ENCODE peak calls at places on chromosomes 3 and 15, in ten cellular contexts. Z is thoracic aorta; P is upper lobe of right lung; O is lung; D is CD8-positive, alpha-beta T cell; I is bronchial epithelial cell; Q is AG04450; F is fibroblast of pulmonary artery; S is SK-N-SH; H is PC-3. G is an unnamed sample.

GRCh38 chr15:100537326-100537725 is 8.6 kb upstream of the CERS3 start:
- DNase-seq in O (no peak), P (no peak), I (no peak), Q (no peak), Z (no peak), F (no peak), S (no peak), H (no peak), D (no peak), G (no peak)

GRCh38 chr3:172203522-172204258 is 164.3 kb downstream of the FNDC3B start:
- DNase-seq in O (no peak), S (no peak), Q (no peak), F (no peak), H (peak), Z (no peak), I (peak), D (no peak), P (no peak), G (no peak)

GRCh38 chr15:36399276-36399675 is 180.2 kb upstream of the CDIN1 start:
- DNase-seq in O (no peak), P (no peak), H (no peak), D (no peak), Z (no peak), F (no peak), I (no peak), Q (no peak), S (no peak), G (no peak)

GRCh38 chr3:122795674-122795969 is 753 bp downstream of the SLC49A4 start:
- DNase-seq in H (no peak), S (no peak), D (peak), Q (no peak), P (no peak), Z (no peak), F (peak), I (no peak), O (no peak), G (no peak)

GRCh38 chr3:24042174-24042878 is 97.2 kb downstream of the NR1D2 start:
- DNase-seq in Z (no peak), P (no peak), D (no peak), S (no peak), I (no peak), O (no peak), H (no peak), F (peak), Q (no peak), G (no peak)

GRCh38 chr3:180267202-180267843 is 230.6 kb upstream of the PEX5L start:
- DNase-seq in P (no peak), F (no peak), O (no peak), I (no peak), D (no peak), S (no peak), H (no peak), Z (no peak), Q (no peak), G (no peak)

GRCh38 chr15:38992541-38993334 is 428.1 kb upstream of the RASGRP1 start:
- DNase-seq in F (peak), Q (no peak), P (no peak), D (no peak), S (no peak), H (no peak), O (no peak), I (no peak), Z (no peak), G (no peak)

GRCh38 chr15:64982472-64982871 is 7.2 kb downstream of the SPG21 start:
- DNase-seq in O (no peak), S (peak), D (no peak), P (no peak), I (no peak), F (no peak), H (no peak), Z (no peak), Q (no peak), G (no peak)

GRCh38 chr3:170563712-170564423 is 22.0 kb downstream of the SLC7A14 start:
- DNase-seq in I (no peak), H (peak), P (no peak), D (no peak), S (peak), Z (no peak), Q (peak), O (no peak), F (peak), G (peak)

GRCh38 chr3:39637807-39638206 is 170.3 kb downstream of the MOBP start:
- DNase-seq in I (peak), D (no peak), Z (no peak), O (no peak), P (no peak), Q (no peak), S (no peak), F (peak), H (peak), G (peak)

GRCh38 chr3:143895805-143896204 is 47.5 kb upstream of the SLC9A9 start:
- DNase-seq in F (peak), H (peak), O (no peak), Q (no peak), P (no peak), D (no peak), S (no peak), Z (no peak), I (peak), G (no peak)
- TF ChIP-seq CTCF in F (peak), H (peak), O (no peak), Q (peak), P (peak), D (no peak), S (peak), Z (no peak), I (no peak), G (no peak)

GRCh38 chr3:2099779-2100191 is 1.1 kb downstream of the CNTN4 start:
- DNase-seq in S (no peak), Q (no peak), O (no peak), F (no peak), D (no peak), Z (no peak), P (no peak), I (no peak), H (no peak), G (no peak)
- H3K4me3 ChIP-seq in S (no peak), Q (no peak), O (peak), F (no peak), D (no peak), Z (peak), P (peak), I (no peak), H (no peak), G (no peak)

GRCh38 chr3:43009547-43009946 is 30.4 kb downstream of the GASK1A start:
- DNase-seq in D (no peak), H (no peak), I (no peak), Z (no peak), P (no peak), O (no peak), S (no peak), F (no peak), Q (no peak), G (no peak)
- TF ChIP-seq CTCF in D (no peak), H (peak), I (no peak), Z (no peak), P (no peak), O (no peak), S (no peak), F (no peak), Q (no peak), G (no peak)

DNA sequence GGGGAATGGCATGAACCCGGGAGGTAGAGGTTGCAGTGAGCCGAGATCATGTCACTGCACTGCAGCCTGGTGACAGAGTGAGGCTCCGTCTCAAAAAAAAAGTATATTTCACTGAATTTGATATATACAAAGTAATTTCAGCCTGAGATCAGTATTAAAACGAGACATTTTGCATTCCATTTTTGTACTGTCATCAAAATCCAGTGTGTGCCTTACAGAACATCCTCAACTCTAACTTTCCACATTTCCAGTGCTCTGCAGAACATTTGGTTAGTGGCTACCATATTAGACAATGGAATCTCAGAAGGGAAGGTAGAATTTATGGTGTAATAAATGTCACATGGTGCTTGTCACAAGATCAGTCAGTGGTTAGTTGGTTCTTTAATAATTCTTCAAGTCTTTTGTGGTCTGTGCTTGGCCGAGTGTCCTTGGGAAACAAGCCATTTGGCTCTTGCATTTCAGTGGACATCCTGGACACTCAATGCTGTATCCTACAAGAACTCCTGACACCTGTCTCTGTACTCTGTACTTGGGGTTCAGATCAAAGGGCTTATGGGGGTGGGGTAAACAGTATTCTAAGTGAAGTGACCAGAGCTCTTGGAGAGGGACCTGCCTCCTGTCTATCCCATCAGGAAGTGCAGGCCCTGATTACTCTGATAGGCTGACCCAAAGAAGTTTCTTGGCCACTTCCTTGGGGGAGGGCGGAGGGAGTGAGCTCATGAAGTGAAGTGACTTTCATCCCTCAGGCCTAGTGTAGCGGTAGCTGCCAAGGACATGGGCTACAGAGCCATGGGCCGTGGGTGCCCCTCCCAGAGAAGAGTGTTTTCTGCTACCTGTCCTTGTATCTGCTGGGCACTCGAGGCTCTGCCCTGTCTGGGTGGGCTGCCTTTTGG is 3.7 kb downstream of the ACVR2B start:
- DNase-seq in H (no peak), P (no peak), S (no peak), D (no peak), Z (no peak), O (no peak), F (peak), I (no peak), Q (no peak), G (peak)
- H3K4me3 ChIP-seq in H (no peak), P (no peak), S (no peak), D (no peak), Z (no peak), O (no peak), F (no peak), I (no peak), Q (no peak), G (no peak)

G was measured in epithelial cell of esophagus.